ENCODE peak calls at places on chromosomes 3 and 15, in four cellular contexts. V is thoracic aorta, A is tibial artery, Z is cardiac muscle cell. X is an unnamed sample. For H3K4me1 and H3K27me3, the result is how much of the 10 kb centered on the place peaks cover.

GRCh38 chr3:42405857-42406256 is 4.6 kb downstream of the LYZL4 start:
- DNase-seq in A (no peak), Z (no peak), V (no peak), X (no peak)

GRCh38 chr15:101399431-101399830 is 90.1 kb downstream of the PCSK6 start:
- DNase-seq in Z (no peak), V (no peak), A (no peak), X (no peak)

GRCh38 chr15:33194704-33195261 is at the start of gene FMN1:
- DNase-seq in V (peak), Z (peak), A (peak), X (peak)

GRCh38 chr3:119609301-119609700 is 11.6 kb downstream of the PLA1A start:
- DNase-seq in V (no peak), Z (no peak), A (no peak), X (no peak)

GRCh38 chr3:124083990-124084389 is 92.1 kb upstream of the ROPN1 start:
- DNase-seq in V (no peak), Z (no peak), A (no peak), X (no peak)

GRCh38 chr3:67819447-67819846 is 165.0 kb upstream of the SUCLG2 start:
- DNase-seq in Z (peak), A (no peak), V (no peak), X (no peak)

GRCh38 chr3:46972396-46972795 is 4.1 kb downstream of the CCDC12 start:
- DNase-seq in Z (no peak), A (no peak), V (no peak), X (no peak)

GRCh38 chr3:44439499-44440295 is 37.8 kb downstream of the ZNF445 start:
- DNase-seq in V (peak), A (peak), Z (peak), X (peak)

GRCh38 chr3:113496924-113497323 is 18.0 kb downstream of the SPICE1 start:
- DNase-seq in V (no peak), Z (no peak), A (no peak), X (no peak)

GRCh38 chr3:13698498-13698897 is 149.6 kb downstream of the FBLN2 start:
- DNase-seq in V (no peak), Z (no peak), A (no peak), X (no peak)

GRCh38 chr3:117141821-117142220 is 432.2 kb downstream of the TUSC7 start:
- DNase-seq in A (no peak), Z (no peak), V (no peak), X (no peak)

GRCh38 chr15:34047893-34048775 is 9.1 kb upstream of the AVEN start:
- DNase-seq in Z (no peak), V (no peak), A (no peak), X (no peak)

GRCh38 chr15:46088486-46089437 is 453.9 kb downstream of the SQOR start:
- DNase-seq in Z (no peak), A (no peak), V (no peak), X (no peak)

GRCh38 chr3:10534066-10534465 is 28.7 kb upstream of the ATP2B2 start:
- DNase-seq in A (no peak), V (no peak), Z (no peak), X (no peak)

GRCh38 chr15:62153228-62153627 is 11.9 kb downstream of the C2CD4B start:
- DNase-seq in A (no peak), Z (no peak), V (no peak), X (no peak)

GRCh38 chr3:52331906-52332305 is 15.8 kb downstream of the DNAH1 start:
- DNase-seq in A (no peak), V (no peak), Z (no peak), X (no peak)

GRCh38 chr15:85702321-85703230 is 92.1 kb downstream of the KLHL25 start:
- DNase-seq in A (no peak), V (no peak), Z (no peak), X (no peak)

GRCh38 chr15:70186152-70186551 is 88.4 kb upstream of the TLE3 start:
- DNase-seq in V (no peak), Z (no peak), A (no peak), X (no peak)

GRCh38 chr15:90425726-90426346 is 37.8 kb downstream of the IQGAP1 start:
- DNase-seq in V (no peak), Z (no peak), A (no peak), X (no peak)

GRCh38 chr15:65633752-65634151 is 12.0 kb downstream of the SLC24A1 start:
- DNase-seq in Z (peak), V (no peak), A (no peak), X (no peak)

GRCh38 chr15:84833447-84833846 is 16.3 kb downstream of the ALPK3 start:
- DNase-seq in A (no peak), Z (no peak), V (no peak), X (no peak)

GRCh38 chr3:107911337-107912000 is 179.4 kb downstream of the CD47 start:
- DNase-seq in A (no peak), V (no peak), Z (peak), X (no peak)

DNA sequence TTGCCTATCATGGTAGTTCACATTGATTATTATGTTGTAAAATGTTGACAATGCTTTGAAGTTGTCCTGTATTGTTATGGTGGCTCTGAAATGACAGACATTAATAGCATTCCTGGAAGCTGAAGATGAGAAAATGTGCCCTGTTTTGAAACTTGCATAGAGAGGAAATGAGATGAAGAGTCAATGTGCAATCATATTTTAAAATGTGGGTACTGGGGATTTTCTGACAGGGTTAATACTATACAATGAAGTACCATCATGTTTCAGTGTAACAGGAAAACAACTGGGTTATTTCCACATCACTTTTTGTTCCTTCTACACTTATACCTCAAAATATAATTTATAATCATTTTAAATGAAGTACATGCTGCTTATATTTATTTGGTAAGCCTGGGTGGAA is 2.9 kb downstream of the RBMS3 start:
- DNase-seq in V (no peak), Z (no peak), A (no peak), X (no peak)
- H3K4me3 ChIP-seq in V (peak), Z (peak), A (peak), X (no peak)

DNA sequence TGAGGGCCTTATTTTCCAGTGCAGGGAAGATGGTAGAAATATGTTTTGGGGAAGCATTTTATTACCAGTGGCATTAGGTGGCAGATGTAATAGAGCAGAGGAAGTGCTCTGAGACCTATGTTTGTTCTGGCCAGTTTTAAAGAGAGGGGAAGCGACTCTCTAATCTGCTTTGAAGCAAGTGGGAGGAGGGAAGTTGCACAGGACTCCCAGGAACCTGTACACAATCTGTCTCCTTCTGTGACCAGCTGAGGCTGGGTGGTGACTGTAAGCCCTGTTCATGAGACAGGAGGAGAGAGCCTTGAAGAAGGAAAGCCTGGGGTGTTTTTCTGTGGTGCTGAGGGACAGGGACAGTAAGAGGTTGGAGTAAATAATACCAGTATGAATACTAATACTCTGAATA is 60.5 kb downstream of the LPP start:
- DNase-seq in A (no peak), V (no peak), Z (no peak), X (no peak)
- H3K4me1 ChIP-seq in A (under half), V (under half), Z (under half), X (under half)

DNA sequence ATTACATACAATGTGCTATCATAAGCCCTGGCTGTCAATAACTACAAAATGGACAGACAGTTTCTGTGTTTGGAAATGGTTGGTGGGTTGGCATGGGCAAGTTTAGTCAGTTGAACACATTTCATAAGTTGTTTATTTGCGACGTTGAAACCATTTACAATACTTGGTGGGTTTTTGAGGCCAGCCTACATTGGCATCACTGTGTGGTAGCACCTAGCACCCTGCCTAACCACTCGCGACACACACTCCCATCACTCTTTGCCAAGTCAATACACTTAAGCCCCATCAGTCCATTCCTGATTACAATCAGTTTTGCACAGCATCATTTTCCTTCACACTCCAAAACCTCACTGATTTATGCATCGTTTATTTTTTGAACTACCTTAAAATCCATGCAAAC is 13.8 kb downstream of the PROK2 start:
- DNase-seq in Z (no peak), A (no peak), V (no peak), X (no peak)
- H3K27me3 ChIP-seq in Z (under half), A (under half), V (under half), X (under half)

GRCh38 chr15:67103021-67103420 is 37.6 kb downstream of the SMAD3 start:
- DNase-seq in V (no peak), Z (no peak), A (no peak), X (no peak)

GRCh38 chr15:67103432-67103831 is 38.0 kb downstream of the SMAD3 start:
- DNase-seq in A (no peak), Z (no peak), V (no peak), X (no peak)

GRCh38 chr15:67104453-67104852 is 39.1 kb downstream of the SMAD3 start:
- DNase-seq in Z (no peak), A (no peak), V (no peak), X (no peak)

GRCh38 chr15:67105065-67105951 is 39.9 kb downstream of the SMAD3 start:
- DNase-seq in A (peak), Z (no peak), V (peak), X (no peak)

DNA sequence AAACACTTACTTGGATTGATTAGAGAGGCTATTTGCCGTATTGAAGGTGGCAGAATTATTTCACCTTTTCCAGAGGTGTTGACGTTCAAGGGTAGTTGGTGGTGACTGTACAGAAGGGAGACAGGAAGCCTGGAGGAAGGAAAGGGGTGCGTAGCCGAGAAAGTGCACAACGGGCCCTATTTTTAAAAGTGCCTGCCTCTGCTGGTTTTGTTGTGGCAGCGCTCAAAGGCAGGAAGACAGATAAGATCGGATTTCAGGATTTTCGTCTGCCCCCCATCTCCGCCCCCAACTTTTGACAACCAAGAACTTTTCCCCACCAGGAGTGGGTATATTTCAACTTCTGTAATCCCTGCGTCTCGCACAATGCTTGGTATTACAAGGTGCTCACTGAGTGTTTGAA is 38.5 kb downstream of the SMAD3 start:
- DNase-seq in V (no peak), A (no peak), Z (no peak), X (peak)
- H3K4me3 ChIP-seq in V (no peak), A (no peak), Z (no peak), X (peak)

GRCh38 chr15:91862891-91863520 is 9.5 kb downstream of the SLCO3A1 start:
- DNase-seq in V (no peak), A (no peak), Z (no peak), X (no peak)
- H3K4me1 ChIP-seq in V (under half), A (under half), Z (half or more), X (half or more)

DNA sequence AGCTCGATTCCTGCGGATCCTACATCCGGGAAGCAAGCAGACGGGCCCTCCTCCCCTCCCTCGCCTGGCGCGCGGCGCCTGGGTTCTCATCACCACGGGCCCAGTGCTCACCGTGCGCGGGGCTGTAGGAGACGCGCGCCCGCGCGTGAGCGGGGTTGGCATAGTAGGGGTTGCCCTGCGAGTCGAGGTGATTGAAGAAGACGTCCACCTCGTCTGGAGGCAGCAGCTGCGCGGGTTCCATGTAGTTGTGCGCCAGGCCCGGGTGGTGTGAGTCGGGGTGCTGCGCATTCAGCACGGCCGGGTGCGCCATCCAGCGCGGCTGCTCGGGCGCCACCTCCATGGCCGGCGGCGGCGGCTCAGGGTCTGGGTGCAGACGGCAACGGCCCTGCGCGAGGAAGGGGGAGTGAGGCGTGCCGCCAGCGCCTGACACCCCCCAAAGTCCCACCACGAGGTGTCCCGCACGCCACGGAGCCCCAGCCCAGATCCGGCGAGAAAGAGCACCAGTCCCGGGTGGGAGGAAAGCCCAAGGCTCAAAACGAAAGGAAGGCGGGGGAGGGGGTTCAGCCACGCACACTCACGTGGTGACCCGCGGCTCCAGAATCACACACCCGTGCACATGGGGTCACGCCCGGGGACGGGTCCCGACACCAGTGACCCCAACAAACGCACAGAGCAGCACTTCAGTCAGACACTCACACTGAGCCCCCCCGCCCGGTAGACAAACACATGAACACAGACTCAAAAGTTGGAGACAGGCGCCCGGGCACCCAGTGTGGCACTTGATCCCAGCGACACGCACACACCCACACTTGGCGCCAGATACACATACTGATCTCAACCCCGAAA is 6.1 kb downstream of the GATA2 start:
- DNase-seq in A (peak), Z (peak), V (no peak), X (no peak)
- H3K27me3 ChIP-seq in A (half or more), Z (half or more), V (half or more), X (half or more)

GRCh38 chr3:32021155-32021554 is 39.6 kb downstream of the ZNF860 start:
- DNase-seq in Z (no peak), A (no peak), V (no peak), X (no peak)

GRCh38 chr3:32021748-32022147 is 40.2 kb downstream of the ZNF860 start:
- DNase-seq in Z (no peak), V (no peak), A (no peak), X (no peak)

GRCh38 chr3:32022947-32023346 is 41.4 kb downstream of the ZNF860 start:
- DNase-seq in Z (no peak), A (no peak), V (no peak), X (no peak)

GRCh38 chr3:32026583-32026982 is 45.0 kb downstream of the ZNF860 start:
- DNase-seq in A (no peak), Z (no peak), V (no peak), X (no peak)
- H3K4me3 ChIP-seq in A (no peak), Z (no peak), V (no peak), X (no peak)

X was measured in effector memory CD4-positive, alpha-beta T cell.